ENCODE peak calls at places on chromosomes 4 and X, in four cellular contexts. X, C, R and J are unnamed samples. For H3K79me2, the result is how much of the 10 kb centered on the place peaks cover.

GRCh38 chrX:3540105-3540504 is 173.3 kb downstream of the PRKX start:
- DNase-seq in R (no peak), X (no peak), C (no peak), J (no peak)

GRCh38 chrX:84188320-84188834 is 378 bp upstream of the RPS6KA6 start:
- DNase-seq in C (no peak), X (no peak), R (peak), J (no peak)

GRCh38 chr4:124499266-124499665 is 213.3 kb downstream of the ANKRD50 start:
- DNase-seq in R (no peak), C (no peak), X (no peak), J (no peak)

GRCh38 chr4:14196141-14196540 is 568.6 kb upstream of the BOD1L1 start:
- DNase-seq in C (peak), X (no peak), R (peak), J (no peak)

GRCh38 chrX:108396188-108396885 is 41.9 kb downstream of the COL4A6 start:
- DNase-seq in X (no peak), R (no peak), C (no peak), J (peak)

GRCh38 chrX:110136136-110136535 is 133.2 kb downstream of the TMEM164 start:
- DNase-seq in X (no peak), R (no peak), C (no peak), J (no peak)

GRCh38 chr4:154314248-154314647 is 177.4 kb downstream of the DCHS2 start:
- DNase-seq in X (no peak), R (no peak), C (no peak), J (peak)

GRCh38 chrX:23857409-23857808 is 50.3 kb downstream of the APOO start:
- DNase-seq in R (no peak), C (no peak), X (no peak), J (peak)

GRCh38 chr4:98293089-98293887 is 32.1 kb downstream of the RAP1GDS1 start:
- DNase-seq in C (no peak), R (no peak), X (no peak), J (no peak)

GRCh38 chr4:48079972-48080391 is 54.1 kb downstream of the TXK start:
- DNase-seq in R (no peak), X (no peak), C (no peak), J (no peak)

GRCh38 chrX:68693481-68694410 is 46.3 kb downstream of the STARD8 start:
- DNase-seq in R (peak), X (no peak), C (peak), J (no peak)

GRCh38 chrX:33923262-33923661 is 208.9 kb downstream of the FAM47A start:
- DNase-seq in C (no peak), R (no peak), X (no peak), J (no peak)

GRCh38 chr4:7403001-7403400 is 31.7 kb downstream of the PSAPL1 start:
- DNase-seq in X (no peak), C (no peak), R (no peak), J (no peak)

GRCh38 chrX:24424948-24425347 is 40.1 kb upstream of the PDK3 start:
- DNase-seq in R (no peak), C (no peak), X (no peak), J (no peak)

GRCh38 chrX:155313766-155314165 is 20.6 kb downstream of the CLIC2 start:
- DNase-seq in R (no peak), C (no peak), X (no peak), J (no peak)

GRCh38 chr4:111268769-111269414 is 646.0 kb upstream of the PITX2 start:
- DNase-seq in R (no peak), X (peak), C (no peak), J (no peak)

GRCh38 chrX:17488036-17488435 is 113.0 kb downstream of the NHS start:
- DNase-seq in X (no peak), R (no peak), C (no peak), J (no peak)

GRCh38 chr4:42519803-42520417 is 122.6 kb downstream of the SHISA3 start:
- DNase-seq in C (peak), X (peak), R (peak), J (peak)

GRCh38 chrX:136880003-136880451 is 498 bp downstream of the RBMX start:
- DNase-seq in C (no peak), X (no peak), R (peak), J (no peak)

GRCh38 chr4:127236875-127237274 is 395.9 kb upstream of the INTU start:
- DNase-seq in C (no peak), R (no peak), X (no peak), J (no peak)

GRCh38 chrX:123236868-123237267 is 52.8 kb downstream of the GRIA3 start:
- DNase-seq in C (no peak), X (no peak), R (no peak), J (no peak)

GRCh38 chr4:70945452-70946055 is 43.4 kb downstream of the MOB1B start:
- DNase-seq in R (no peak), C (no peak), X (no peak), J (no peak)

GRCh38 chr4:62548108-62548524 is 1348.0 kb downstream of the ADGRL3 start:
- DNase-seq in C (no peak), R (peak), X (no peak), J (peak)

GRCh38 chrX:153922932-153923857 is 2.9 kb downstream of the ARHGAP4 start:
- DNase-seq in X (no peak), C (no peak), R (no peak), J (no peak)

GRCh38 chr4:47145630-47146029 is 114.3 kb downstream of the GABRB1 start:
- DNase-seq in R (no peak), X (peak), C (no peak), J (peak)

GRCh38 chrX:47272013-47272408 is 39.2 kb downstream of the USP11 start:
- DNase-seq in C (no peak), R (no peak), X (no peak), J (peak)

GRCh38 chr4:7045961-7046921 is 3.1 kb downstream of the TADA2B start:
- DNase-seq in C (no peak), X (peak), R (no peak), J (no peak)

GRCh38 chrX:143437439-143437838 is 79.8 kb downstream of the SPANXN3 start:
- DNase-seq in X (no peak), C (no peak), R (no peak), J (no peak)

GRCh38 chrX:80229626-80230025 is 190.6 kb upstream of the TENT5D start:
- DNase-seq in R (no peak), X (no peak), C (no peak), J (no peak)

GRCh38 chr4:163816494-163816893 is 322.0 kb downstream of the TMA16 start:
- DNase-seq in R (no peak), C (no peak), X (no peak), J (no peak)

GRCh38 chr4:153205028-153205648 is 895 bp downstream of the TRIM2 start:
- DNase-seq in C (peak), R (peak), X (peak), J (peak)

GRCh38 chr4:177163532-177163931 is 146.1 kb upstream of the NEIL3 start:
- DNase-seq in C (no peak), R (no peak), X (no peak), J (no peak)

GRCh38 chr4:114558446-114559020 is 40.1 kb upstream of the UGT8 start:
- DNase-seq in R (no peak), C (no peak), X (no peak), J (no peak)

GRCh38 chrX:65731684-65732289 is 64.3 kb downstream of the MSN start:
- DNase-seq in X (no peak), R (no peak), C (no peak), J (no peak)

GRCh38 chrX:107978707-107979307 is 3.4 kb downstream of the TEX13B start:
- DNase-seq in R (no peak), C (peak), X (no peak), J (peak)

GRCh38 chr4:74499986-74500781 is 55.2 kb downstream of the AREG start:
- DNase-seq in R (no peak), X (no peak), C (no peak), J (no peak)

GRCh38 chrX:101749436-101749835 is 89.8 kb upstream of the ARMCX2 start:
- DNase-seq in R (no peak), X (no peak), C (no peak), J (no peak)

GRCh38 chr4:147822128-147822527 is 90.2 kb downstream of the ARHGAP10 start:
- DNase-seq in R (no peak), C (no peak), X (no peak), J (peak)

DNA sequence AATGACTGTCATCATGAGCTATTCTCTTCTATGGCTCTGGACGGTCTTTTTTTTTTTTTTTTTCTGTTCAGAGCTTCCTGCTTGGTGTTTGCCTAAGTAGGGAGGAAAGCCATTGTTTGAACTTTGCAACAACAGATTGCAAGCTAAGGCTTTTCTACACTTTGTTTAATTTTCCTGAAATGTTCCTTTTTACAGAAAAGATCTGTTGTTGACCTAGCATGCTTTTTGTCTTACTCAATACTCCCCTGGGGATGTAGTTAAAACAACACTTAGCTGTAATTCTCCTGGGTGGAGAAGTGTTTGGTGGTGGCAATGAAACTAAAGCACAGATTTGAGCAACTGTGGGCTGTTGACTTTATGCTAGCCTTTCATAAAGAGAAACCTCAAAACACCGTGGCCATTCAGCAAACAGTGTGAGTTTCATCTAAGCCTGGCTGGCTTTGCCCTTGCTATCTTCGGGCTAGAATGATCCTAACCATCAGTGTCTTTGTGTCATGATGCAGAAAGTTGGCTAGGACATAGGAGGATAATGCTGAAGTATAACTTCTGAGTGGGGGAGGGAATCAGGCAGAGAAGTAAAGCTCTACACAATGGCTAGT is 110.5 kb downstream of the ANXA3 start:
- DNase-seq in X (peak), R (no peak), C (no peak), J (peak)
- TF ChIP-seq ATF2 in X (peak), R (no peak), C (no peak), J (no peak)

GRCh38 chrX:88284844-88285243 is 462.2 kb upstream of the CPXCR1 start:
- DNase-seq in X (no peak), C (no peak), R (no peak), J (peak)
- H3K79me2 ChIP-seq in X (under half), C (under half), R (under half), J (under half)

DNA sequence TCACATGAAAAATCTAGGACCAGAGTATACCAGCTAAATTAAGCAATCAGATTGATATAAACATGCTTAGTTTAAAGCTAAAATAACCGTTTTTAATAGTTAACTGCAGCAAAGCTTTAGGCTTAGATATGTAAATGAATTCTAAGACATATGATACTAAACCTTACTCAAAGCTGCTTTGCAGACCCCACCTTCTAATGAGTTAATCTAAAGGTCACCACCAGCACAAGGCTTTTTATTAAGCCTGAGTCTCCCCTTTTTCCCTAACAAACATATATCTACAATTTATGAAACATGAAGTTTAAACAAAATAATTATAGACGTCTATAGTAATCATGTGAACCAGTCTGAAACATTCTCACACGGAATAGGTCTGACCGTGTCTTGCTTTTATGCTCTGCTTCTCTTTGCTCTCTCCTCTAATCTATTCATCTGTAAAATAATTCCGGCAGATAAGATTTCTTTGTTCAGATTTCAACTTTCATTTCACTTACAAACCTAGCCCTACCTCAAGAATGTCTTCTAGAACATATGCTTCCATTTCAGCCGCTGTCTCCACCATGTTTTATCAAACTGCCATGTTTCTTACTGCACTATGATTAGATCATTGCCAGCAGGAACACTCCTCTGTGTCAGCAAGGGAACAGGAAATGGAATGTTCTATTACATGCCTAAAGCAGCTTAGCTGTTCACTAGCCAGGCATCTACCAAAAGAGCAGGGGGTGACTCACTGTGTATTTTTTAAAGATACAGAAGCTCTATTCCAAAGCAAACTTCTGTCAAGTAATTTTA is 35.9 kb downstream of the ANKRD17 start:
- DNase-seq in R (no peak), X (peak), C (peak), J (peak)
- H3K27ac ChIP-seq in R (no peak), X (peak), C (peak), J (no peak)

GRCh38 chr4:101081166-101081565 is 266.2 kb downstream of the PPP3CA start:
- DNase-seq in C (no peak), X (no peak), R (no peak), J (no peak)

GRCh38 chr4:101089168-101089567 is 258.2 kb downstream of the PPP3CA start:
- DNase-seq in R (no peak), C (no peak), X (no peak), J (no peak)

GRCh38 chr4:101081695-101082369 is 265.5 kb downstream of the PPP3CA start:
- DNase-seq in X (no peak), R (no peak), C (no peak), J (no peak)

DNA sequence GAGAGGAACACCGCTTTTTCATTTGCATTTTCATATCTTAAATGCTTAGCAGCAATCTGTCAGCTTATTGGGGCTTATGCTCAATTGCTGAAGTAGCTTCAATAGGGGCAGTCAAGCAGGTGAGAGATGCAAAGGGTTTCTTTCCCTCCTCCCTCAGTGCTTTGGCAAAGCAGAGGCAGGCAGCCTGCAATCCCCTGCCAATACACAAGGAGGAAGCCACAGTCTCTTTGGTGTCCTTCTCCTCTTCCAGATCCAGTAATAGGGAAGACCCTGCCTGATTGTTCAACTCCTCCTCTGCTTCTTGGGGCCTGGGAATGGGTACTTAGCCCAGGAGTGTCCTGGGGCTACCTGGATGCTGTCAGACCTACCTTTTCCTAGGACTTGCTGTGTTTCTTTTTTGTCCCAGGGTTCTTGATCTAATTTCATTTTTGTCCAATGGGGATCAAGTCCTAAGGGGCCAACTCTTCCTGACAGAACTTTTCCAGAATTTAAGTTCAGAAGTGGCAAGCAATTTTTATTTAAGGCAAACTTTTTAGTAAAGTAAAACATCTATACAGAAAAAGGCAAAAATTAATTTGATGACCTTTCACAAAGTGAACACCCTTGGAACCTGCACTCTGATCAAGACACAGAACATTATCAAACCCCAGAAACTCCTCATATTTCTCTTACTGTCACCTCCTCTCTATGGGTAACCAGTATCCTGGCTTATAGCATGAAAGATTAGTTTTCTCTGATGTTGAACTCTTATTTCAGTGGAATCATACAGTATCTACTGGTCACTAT is 260.3 kb downstream of the PPP3CA start:
- DNase-seq in C (no peak), X (no peak), R (peak), J (peak)
- TF ChIP-seq ATF2 in C (no peak), X (no peak), R (no peak), J (no peak)

GRCh38 chr4:169604131-169604900 is 8.1 kb downstream of the NEK1 start:
- DNase-seq in X (no peak), C (peak), R (no peak), J (no peak)
- H3K79me2 ChIP-seq in X (under half), C (half or more), R (under half), J (under half)

GRCh38 chr4:89299153-89299789 is 8.3 kb downstream of the GPRIN3 start:
- DNase-seq in R (no peak), X (no peak), C (no peak), J (no peak)

GRCh38 chr4:89296871-89297270 is 10.7 kb downstream of the GPRIN3 start:
- DNase-seq in R (no peak), C (no peak), X (no peak), J (no peak)

GRCh38 chr4:89296399-89296798 is 11.2 kb downstream of the GPRIN3 start:
- DNase-seq in C (no peak), X (no peak), R (no peak), J (peak)

GRCh38 chr4:89298788-89299152 is 8.8 kb downstream of the GPRIN3 start:
- DNase-seq in R (no peak), X (no peak), C (no peak), J (no peak)

DNA sequence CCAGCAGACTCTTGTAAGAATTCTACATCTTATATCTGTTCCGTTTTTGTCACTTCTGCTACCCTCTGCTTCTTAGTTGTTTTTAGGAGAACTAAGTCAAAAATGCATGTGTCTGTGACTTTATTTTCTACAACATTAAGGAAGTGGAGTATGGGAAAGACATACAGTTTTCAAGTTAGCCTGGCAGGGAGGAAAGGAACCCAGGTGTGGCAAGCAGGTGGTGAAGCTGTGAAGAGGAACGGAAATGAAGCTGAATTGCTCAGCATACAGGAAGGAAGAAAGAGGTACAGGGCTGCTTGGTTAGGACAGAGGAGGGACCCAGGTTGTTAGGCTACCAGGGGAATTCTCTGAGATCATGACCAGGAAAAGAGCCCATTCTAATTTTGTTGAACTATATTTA is 9.4 kb downstream of the GPRIN3 start:
- DNase-seq in C (no peak), X (no peak), R (no peak), J (no peak)
- H3K27ac ChIP-seq in C (no peak), X (no peak), R (no peak), J (no peak)